ENCODE peak calls at places on chromosomes 7 and 10, in five cellular contexts. N is esophagus squamous epithelium; R is ACHN; M is NCI-H2171 treated with DMSO at 0.1 percent for 48 hours; I is stimulated activated naive CD8-positive, alpha-beta T cell treated with anti-CD3 and anti-CD28 coated beads, Interleukin-15, Interleukin-2, amounts not matched to agents 100 U/mL and 50 U/mL, for 24 hours. V is an unnamed sample.

GRCh38 chr10:129545257-129545656 is 78.2 kb downstream of the MGMT start:
- DNase-seq in R (peak), I (no peak), N (no peak), M (no peak), V (no peak)

GRCh38 chr10:111137012-111137411 is 60.2 kb downstream of the ADRA2A start:
- DNase-seq in M (no peak), R (peak), I (no peak), N (no peak), V (no peak)

GRCh38 chr7:88090671-88091070 is 129.2 kb downstream of the SRI start:
- DNase-seq in R (no peak), M (no peak), I (no peak), N (no peak), V (no peak)

GRCh38 chr7:136617176-136617575 is 251.3 kb upstream of the CHRM2 start:
- DNase-seq in N (no peak), R (no peak), M (no peak), I (no peak), V (no peak)

GRCh38 chr7:32561613-32562012 is 66.3 kb downstream of the AVL9 start:
- DNase-seq in M (no peak), R (no peak), I (no peak), N (no peak), V (no peak)

GRCh38 chr7:471866-472639 is 47.6 kb downstream of the PDGFA start:
- DNase-seq in R (no peak), N (no peak), M (peak), I (no peak), V (peak)

GRCh38 chr10:6114758-6115410 is 26.1 kb downstream of the RBM17 start:
- DNase-seq in M (no peak), R (peak), I (no peak), N (no peak), V (no peak)

GRCh38 chr10:50439806-50440205 is 183.9 kb downstream of the SGMS1 start:
- DNase-seq in M (no peak), R (no peak), I (no peak), N (no peak), V (no peak)

GRCh38 chr7:29651467-29651866 is 87.8 kb downstream of the PRR15 start:
- DNase-seq in I (no peak), R (no peak), M (no peak), N (no peak), V (no peak)

GRCh38 chr7:121401896-121402295 is 5.8 kb upstream of the FAM3C start:
- DNase-seq in R (no peak), M (no peak), N (no peak), I (no peak), V (no peak)

GRCh38 chr10:99984201-99984600 is 25.5 kb downstream of the DNMBP start:
- DNase-seq in N (no peak), M (no peak), I (no peak), R (no peak), V (no peak)

GRCh38 chr10:76631054-76631453 is 1006.6 kb downstream of the KCNMA1 start:
- DNase-seq in N (no peak), I (no peak), R (no peak), M (no peak), V (no peak)

GRCh38 chr7:107948645-107949442 is 54.1 kb downstream of the LAMB1 start:
- DNase-seq in M (no peak), R (peak), I (no peak), N (no peak), V (no peak)

GRCh38 chr10:124446830-124447740 is 2.8 kb downstream of the NKX1-2 start:
- DNase-seq in M (no peak), R (no peak), I (no peak), N (no peak), V (no peak)

GRCh38 chr10:7773845-7774801 is 13.7 kb downstream of the KIN start:
- DNase-seq in M (no peak), N (no peak), I (no peak), R (no peak), V (no peak)

GRCh38 chr10:53022663-53023088 is 250.1 kb upstream of the MBL2 start:
- DNase-seq in N (no peak), M (no peak), R (no peak), I (no peak), V (no peak)

GRCh38 chr7:42945821-42946615 is 13.8 kb downstream of the MRPL32 start:
- DNase-seq in M (no peak), I (no peak), N (no peak), R (no peak), V (no peak)

V was measured in heart left ventricle.